ENCODE peak calls at places on chromosome 18, in seven cellular contexts. E is hippocampal formation, X is heart left ventricle, Z is tibial artery, V is lower lobe of right lung, T is GM03348, R is NCI-H2081. D is an unnamed sample.

GRCh38 chr18:55629136-55629535 is 41.1 kb upstream of the TCF4 start:
- DNase-seq in E (no peak), X (no peak), Z (no peak), V (no peak), T (no peak), R (no peak), D (no peak)

GRCh38 chr18:58241026-58241679 is 197.1 kb downstream of the NEDD4L start:
- DNase-seq in E (no peak), X (no peak), Z (no peak), V (no peak), T (no peak), R (no peak), D (no peak)

GRCh38 chr18:657311-657997 is at the start of gene TYMS:
- DNase-seq in E (no peak), X (peak; percentile 29), Z (no peak), V (peak; percentile 60), T (peak; percentile 71), R (peak; percentile 87), D (peak; percentile 7)

GRCh38 chr18:59877366-59877765 is 22.4 kb upstream of the PMAIP1 start:
- DNase-seq in E (no peak), X (no peak), Z (no peak), V (no peak), T (peak; percentile 33), R (no peak), D (no peak)

GRCh38 chr18:76428396-76429261 is 66.4 kb downstream of the ZNF516 start:
- DNase-seq in E (no peak), X (no peak), Z (no peak), V (no peak), T (peak; percentile 22), R (no peak), D (no peak)

GRCh38 chr18:420661-421060 is 79.8 kb downstream of the COLEC12 start:
- DNase-seq in E (no peak), X (no peak), Z (no peak), V (no peak), T (no peak), R (no peak), D (no peak)

GRCh38 chr18:3716116-3716660 is 266.2 kb downstream of the TGIF1 start:
- DNase-seq in E (no peak), X (no peak), Z (no peak), V (no peak), T (no peak), R (no peak), D (no peak)

GRCh38 chr18:8977166-8977565 is 125.3 kb upstream of the NDUFV2 start:
- DNase-seq in E (no peak), X (no peak), Z (no peak), V (no peak), T (no peak), R (no peak), D (no peak)

GRCh38 chr18:24947521-24948305 is 404.3 kb downstream of the ZNF521 start:
- DNase-seq in E (no peak), X (no peak), Z (no peak), V (no peak), T (no peak), R (no peak), D (peak; percentile 13)

GRCh38 chr18:75322206-75322605 is 105.3 kb downstream of the SMIM21 start:
- DNase-seq in E (no peak), X (no peak), Z (no peak), V (no peak), T (no peak), R (no peak), D (no peak)

GRCh38 chr18:31835528-31836138 is 75.0 kb upstream of the SLC25A52 start:
- DNase-seq in E (no peak), X (no peak), Z (no peak), V (no peak), T (no peak), R (no peak), D (peak; percentile 76)

GRCh38 chr18:52343731-52344340 is 3.8 kb downstream of the DCC start:
- DNase-seq in E (no peak), X (no peak), Z (no peak), V (no peak), T (no peak), R (no peak), D (no peak)

GRCh38 chr18:27750014-27750413 is 426.9 kb downstream of the CDH2 start:
- DNase-seq in E (no peak), X (peak; percentile 20), Z (no peak), V (no peak), T (peak; percentile 68), R (no peak), D (peak; percentile 34)

D was measured in stromal cell of bone marrow.